ENCODE peak calls at places on chromosome 20, in five cellular contexts. N, K, R, J and Z are unnamed samples.

GRCh38 chr20:59828478-59829414 is 104.7 kb downstream of the SYCP2 start:
- DNase-seq in N (no peak), K (no peak), R (no peak), J (no peak), Z (no peak)

GRCh38 chr20:23244207-23244915 is 106.2 kb upstream of the NXT1 start:
- DNase-seq in N (peak; percentile 31), K (no peak), R (no peak), J (no peak), Z (no peak)

GRCh38 chr20:1336699-1337387 is 7.9 kb upstream of the SDCBP2 start:
- DNase-seq in N (peak; percentile 68), K (peak; percentile 75), R (peak; percentile 77), J (no peak), Z (peak; percentile 60)

GRCh38 chr20:316316-317068 is 8.9 kb upstream of the SOX12 start:
- DNase-seq in N (no peak), K (no peak), R (no peak), J (no peak), Z (no peak)

GRCh38 chr20:2156224-2156623 is 54.6 kb downstream of the STK35 start:
- DNase-seq in N (no peak), K (no peak), R (no peak), J (no peak), Z (no peak)

GRCh38 chr20:56359212-56360132 is 698 bp downstream of the FAM210B start:
- DNase-seq in N (peak; percentile 82), K (peak; percentile 86), R (peak; percentile 52), J (peak; percentile 78), Z (peak; percentile 47)

GRCh38 chr20:57558614-57559285 is 2.2 kb upstream of the PCK1 start:
- DNase-seq in N (no peak), K (no peak), R (no peak), J (peak; percentile 36), Z (no peak)

GRCh38 chr20:62568045-62568389 is 74.3 kb upstream of the SLCO4A1 start:
- DNase-seq in N (no peak), K (no peak), R (no peak), J (no peak), Z (no peak)

GRCh38 chr20:53934421-53935352 is 135.7 kb downstream of the BCAS1 start:
- DNase-seq in N (peak; percentile 90), K (no peak), R (no peak), J (peak; percentile 40), Z (no peak)

GRCh38 chr20:33158637-33159385 is 9.1 kb upstream of the BPIFA2 start:
- DNase-seq in N (no peak), K (no peak), R (no peak), J (no peak), Z (no peak)

GRCh38 chr20:25285856-25286798 is 38.2 kb downstream of the PYGB start:
- DNase-seq in N (no peak), K (peak; percentile 59), R (no peak), J (no peak), Z (peak; percentile 3)

GRCh38 chr20:62952373-62953166 is at the start of gene SLC17A9:
- DNase-seq in N (peak; percentile 38), K (peak; percentile 80), R (peak; percentile 74), J (no peak), Z (peak; percentile 94)

GRCh38 chr20:45042978-45043377 is 57.9 kb downstream of the KCNS1 start:
- DNase-seq in N (no peak), K (no peak), R (no peak), J (no peak), Z (no peak)

GRCh38 chr20:41923604-41924003 is 305.4 kb upstream of the CHD6 start:
- DNase-seq in N (no peak), K (no peak), R (no peak), J (no peak), Z (no peak)

GRCh38 chr20:64216036-64216435 is 39.5 kb upstream of the PCMTD2 start:
- DNase-seq in N (peak; percentile 11), K (no peak), R (no peak), J (no peak), Z (no peak)

GRCh38 chr20:12056836-12057235 is 139.1 kb downstream of the BTBD3 start:
- DNase-seq in N (peak; percentile 51), K (no peak), R (no peak), J (no peak), Z (no peak)

GRCh38 chr20:25984933-25985332 is 288.3 kb upstream of the ZNF337 start:
- DNase-seq in N (peak; percentile 74), K (peak; percentile 72), R (peak; percentile 56), J (no peak), Z (peak; percentile 26)

GRCh38 chr20:35305682-35306556 is 13.7 kb upstream of the FAM83C start:
- DNase-seq in N (peak; percentile 95), K (no peak), R (peak; percentile 86), J (peak; percentile 100), Z (peak; percentile 59)

GRCh38 chr20:1273366-1273765 is 7.3 kb downstream of the SNPH start:
- DNase-seq in N (no peak), K (no peak), R (no peak), J (no peak), Z (no peak)

GRCh38 chr20:35181731-35182130 is 9.9 kb downstream of the PROCR start:
- DNase-seq in N (no peak), K (no peak), R (no peak), J (no peak), Z (no peak)

GRCh38 chr20:13533946-13534345 is 104.8 kb downstream of the TASP1 start:
- DNase-seq in N (peak; percentile 11), K (no peak), R (no peak), J (no peak), Z (no peak)

GRCh38 chr20:54167909-54168872 is 5.6 kb downstream of the CYP24A1 start:
- DNase-seq in N (peak; percentile 40), K (no peak), R (no peak), J (peak; percentile 99), Z (no peak)

GRCh38 chr20:58593880-58594473 is 57.1 kb upstream of the STX16 start:
- DNase-seq in N (no peak), K (no peak), R (no peak), J (no peak), Z (no peak)
- H3K4me1 ChIP-seq in N (peaks cover 2% of the 10 kb centered on the region), K (no peaks in the 10 kb centered on the region), R (peaks cover 16% of the 10 kb centered on the region), J (no peaks in the 10 kb centered on the region), Z (no peaks in the 10 kb centered on the region)

GRCh38 chr20:47727909-47728361 is 57.3 kb downstream of the SULF2 start:
- DNase-seq in N (no peak), K (no peak), R (no peak), J (no peak), Z (no peak)
- H3K27ac ChIP-seq in N (no peak overlapping the region), K (peak overlapping the region; percentile 47), R (peak overlapping the region; percentile 16), J (no peak overlapping the region), Z (peak overlapping the region; percentile 14)

GRCh38 chr20:5608104-5608447 is 142.1 kb upstream of the SHLD1 start:
- DNase-seq in N (no peak), K (no peak), R (no peak), J (no peak), Z (no peak)

GRCh38 chr20:5602346-5602745 is 147.9 kb upstream of the SHLD1 start:
- DNase-seq in N (peak; percentile 30), K (no peak), R (no peak), J (no peak), Z (no peak)

GRCh38 chr20:5600982-5601381 is 149.2 kb upstream of the SHLD1 start:
- DNase-seq in N (no peak), K (no peak), R (no peak), J (no peak), Z (no peak)

GRCh38 chr20:5608448-5609161 is 141.6 kb upstream of the SHLD1 start:
- DNase-seq in N (peak; percentile 53), K (no peak), R (no peak), J (peak; percentile 63), Z (no peak)

DNA sequence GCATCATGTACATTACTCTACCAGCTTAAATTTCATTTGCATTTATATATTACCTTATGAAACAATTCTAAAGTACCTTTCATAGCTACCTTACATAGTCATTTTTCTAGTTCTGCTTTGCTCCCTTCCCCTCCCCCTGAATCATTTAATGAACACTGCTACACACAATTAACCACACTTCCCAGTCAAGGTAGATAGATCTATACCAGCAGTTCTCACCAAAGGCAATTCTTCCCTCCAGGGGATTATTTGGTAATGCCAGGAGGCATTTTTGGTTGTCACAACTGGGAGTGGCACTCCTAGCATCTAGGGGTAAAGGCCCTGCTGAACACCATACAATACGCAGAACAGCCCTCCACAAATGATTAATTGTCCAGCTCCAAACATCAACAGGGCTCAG is 143.9 kb upstream of the SHLD1 start:
- DNase-seq in N (no peak), K (no peak), R (no peak), J (no peak), Z (no peak)
- H3K36me3 ChIP-seq in N (no peaks in the 10 kb centered on the region), K (no peaks in the 10 kb centered on the region), R (peaks cover 13% of the 10 kb centered on the region), J (peaks cover 19% of the 10 kb centered on the region), Z (no peaks in the 10 kb centered on the region)

GRCh38 chr20:39756828-39757227 is 794.7 kb downstream of the DHX35 start:
- DNase-seq in N (no peak), K (no peak), R (no peak), J (no peak), Z (no peak)
- H3K4me1 ChIP-seq in N (no peaks in the 10 kb centered on the region), K (no peaks in the 10 kb centered on the region), R (no peaks in the 10 kb centered on the region), J (no peaks in the 10 kb centered on the region), Z (no peaks in the 10 kb centered on the region)

DNA sequence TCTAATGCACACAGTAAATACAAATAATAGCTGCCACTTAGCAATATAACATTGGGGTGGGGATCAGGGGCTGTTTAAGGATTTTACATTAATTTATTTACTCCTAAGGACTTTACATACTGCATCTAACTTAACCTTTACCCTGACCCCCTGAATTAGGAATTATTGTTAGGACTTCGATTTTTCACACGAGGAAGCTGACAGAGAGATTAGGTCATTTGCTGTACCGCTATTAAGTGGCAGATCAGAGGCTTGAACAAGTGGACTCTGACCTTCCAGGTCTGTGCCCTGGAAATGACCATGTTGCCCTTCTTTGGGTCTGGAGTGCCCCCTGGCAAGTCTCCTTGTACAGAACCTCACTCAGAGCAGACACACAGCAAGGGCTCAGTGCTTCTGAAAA is 5.2 kb upstream of the ELMO2 start:
- DNase-seq in N (no peak), K (no peak), R (no peak), J (no peak), Z (no peak)
- H3K27ac ChIP-seq in N (no peak overlapping the region), K (no peak overlapping the region), R (no peak overlapping the region), J (no peak overlapping the region), Z (no peak overlapping the region)

DNA sequence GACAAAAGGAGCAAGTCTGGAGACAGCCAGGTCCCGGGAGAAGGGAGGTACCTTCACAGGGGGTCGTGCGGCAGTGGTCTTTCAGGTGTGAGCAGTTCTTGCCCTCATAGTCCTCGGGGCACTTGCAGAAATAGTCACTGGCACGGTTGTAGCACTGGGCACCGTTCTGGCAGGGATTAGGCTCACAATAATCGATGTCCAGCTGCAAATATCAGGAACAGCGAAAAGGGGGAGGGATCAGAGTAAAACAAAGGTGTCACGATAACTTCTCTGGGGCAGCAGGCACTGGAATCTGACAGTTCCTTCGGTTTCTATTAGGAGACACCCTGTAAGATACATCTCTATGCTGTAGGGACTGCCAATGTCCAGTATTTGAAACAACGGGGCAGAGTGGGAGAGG is 25.9 kb downstream of the JAG1 start:
- DNase-seq in N (no peak), K (no peak), R (no peak), J (no peak), Z (peak; percentile 6)
- H3K36me3 ChIP-seq in N (peaks cover 66% of the 10 kb centered on the region), K (peaks cover 96% of the 10 kb centered on the region), R (peaks cover 96% of the 10 kb centered on the region), J (peaks cover 100% of the 10 kb centered on the region), Z (peaks cover 76% of the 10 kb centered on the region)

GRCh38 chr20:9507544-9508239 is 6.7 kb upstream of the LAMP5 start:
- DNase-seq in N (no peak), K (peak; percentile 40), R (no peak), J (no peak), Z (no peak)
- H3K4me1 ChIP-seq in N (no peaks in the 10 kb centered on the region), K (no peaks in the 10 kb centered on the region), R (no peaks in the 10 kb centered on the region), J (no peaks in the 10 kb centered on the region), Z (no peaks in the 10 kb centered on the region)